ENCODE peak calls at places on chromosomes 16 and 17, in six cellular contexts. One of them, this sample, is unnamed.

GRCh38 chr16:2884041-2884451 is 1.0 kb downstream of the FLYWCH2 start:
- DNase-seq in HFFc6: no peak
- DNase-seq in heart left ventricle: no peak
- DNase-seq in activated T-cell treated with anti-CD3 and anti-CD28 coated beads for 24 hours: no peak
- DNase-seq in AG04449: no peak
- DNase-seq in mesothelial cell of epicardium: no peak
- DNase-seq in this sample: no peak

GRCh38 chr17:6387858-6388257 is 47.1 kb downstream of the AIPL1 start:
- DNase-seq in HFFc6: no peak
- DNase-seq in heart left ventricle: no peak
- DNase-seq in activated T-cell treated with anti-CD3 and anti-CD28 coated beads for 24 hours: no peak
- DNase-seq in AG04449: no peak
- DNase-seq in mesothelial cell of epicardium: no peak
- DNase-seq in this sample: no peak

GRCh38 chr17:19800571-19800970 is 52.5 kb upstream of the ALDH3A1 start:
- DNase-seq in HFFc6: no peak
- DNase-seq in heart left ventricle: no peak
- DNase-seq in activated T-cell treated with anti-CD3 and anti-CD28 coated beads for 24 hours: no peak
- DNase-seq in AG04449: no peak
- DNase-seq in mesothelial cell of epicardium: no peak
- DNase-seq in this sample: no peak

GRCh38 chr16:85164838-85165516 is 52.7 kb upstream of the CIBAR2 start:
- DNase-seq in HFFc6: no peak
- DNase-seq in heart left ventricle: no peak
- DNase-seq in activated T-cell treated with anti-CD3 and anti-CD28 coated beads for 24 hours: no peak
- DNase-seq in AG04449: no peak
- DNase-seq in mesothelial cell of epicardium: no peak
- DNase-seq in this sample: no peak

GRCh38 chr16:53754938-53755910 is 51.3 kb downstream of the FTO start:
- DNase-seq in HFFc6: no peak
- DNase-seq in heart left ventricle: no peak
- DNase-seq in activated T-cell treated with anti-CD3 and anti-CD28 coated beads for 24 hours: no peak
- DNase-seq in AG04449: no peak
- DNase-seq in mesothelial cell of epicardium: no peak
- DNase-seq in this sample: no peak

GRCh38 chr16:85104821-85105391 is 7.4 kb downstream of the CIBAR2 start:
- DNase-seq in HFFc6: no peak
- DNase-seq in heart left ventricle: no peak
- DNase-seq in activated T-cell treated with anti-CD3 and anti-CD28 coated beads for 24 hours: no peak
- DNase-seq in AG04449: no peak
- DNase-seq in mesothelial cell of epicardium: no peak
- DNase-seq in this sample: no peak

GRCh38 chr17:48812001-48812400 is 5.0 kb downstream of the TTLL6 start:
- DNase-seq in HFFc6: no peak
- DNase-seq in heart left ventricle: no peak
- DNase-seq in activated T-cell treated with anti-CD3 and anti-CD28 coated beads for 24 hours: no peak
- DNase-seq in AG04449: no peak
- DNase-seq in mesothelial cell of epicardium: no peak
- DNase-seq in this sample: no peak

GRCh38 chr16:69644790-69645189 is 79.0 kb downstream of the NFAT5 start:
- DNase-seq in HFFc6: no peak
- DNase-seq in heart left ventricle: no peak
- DNase-seq in activated T-cell treated with anti-CD3 and anti-CD28 coated beads for 24 hours: no peak
- DNase-seq in AG04449: no peak
- DNase-seq in mesothelial cell of epicardium: no peak
- DNase-seq in this sample: no peak

GRCh38 chr17:622356-622755 is 92.3 kb downstream of the VPS53 start:
- DNase-seq in HFFc6: peak; percentile 53
- DNase-seq in heart left ventricle: no peak
- DNase-seq in activated T-cell treated with anti-CD3 and anti-CD28 coated beads for 24 hours: no peak
- DNase-seq in AG04449: no peak
- DNase-seq in mesothelial cell of epicardium: no peak
- DNase-seq in this sample: no peak

GRCh38 chr17:69677130-69677529 is 262.6 kb downstream of the MAP2K6 start:
- DNase-seq in HFFc6: no peak
- DNase-seq in heart left ventricle: no peak
- DNase-seq in activated T-cell treated with anti-CD3 and anti-CD28 coated beads for 24 hours: no peak
- DNase-seq in AG04449: no peak
- DNase-seq in mesothelial cell of epicardium: no peak
- DNase-seq in this sample: no peak

GRCh38 chr16:87806608-87807546 is 41.1 kb upstream of the KLHDC4 start:
- DNase-seq in HFFc6: peak; percentile 82
- DNase-seq in heart left ventricle: peak; percentile 77
- DNase-seq in activated T-cell treated with anti-CD3 and anti-CD28 coated beads for 24 hours: peak; percentile 44
- DNase-seq in AG04449: peak; percentile 63
- DNase-seq in mesothelial cell of epicardium: no peak
- DNase-seq in this sample: peak; percentile 94

GRCh38 chr17:81034168-81034777 is 678 bp upstream of the BAIAP2 start:
- DNase-seq in HFFc6: no peak
- DNase-seq in heart left ventricle: peak; percentile 42
- DNase-seq in activated T-cell treated with anti-CD3 and anti-CD28 coated beads for 24 hours: no peak
- DNase-seq in AG04449: no peak
- DNase-seq in mesothelial cell of epicardium: no peak
- DNase-seq in this sample: no peak

GRCh38 chr17:63082952-63083351 is 116.9 kb downstream of the TANC2 start:
- DNase-seq in HFFc6: peak; percentile 56
- DNase-seq in heart left ventricle: no peak
- DNase-seq in activated T-cell treated with anti-CD3 and anti-CD28 coated beads for 24 hours: no peak
- DNase-seq in AG04449: no peak
- DNase-seq in mesothelial cell of epicardium: no peak
- DNase-seq in this sample: no peak

GRCh38 chr16:56477096-56477878 is 25.9 kb downstream of the OGFOD1 start:
- DNase-seq in HFFc6: peak; percentile 81
- DNase-seq in heart left ventricle: no peak
- DNase-seq in activated T-cell treated with anti-CD3 and anti-CD28 coated beads for 24 hours: no peak
- DNase-seq in AG04449: peak; percentile 70
- DNase-seq in mesothelial cell of epicardium: no peak
- DNase-seq in this sample: peak; percentile 74

GRCh38 chr17:80949451-80950421 is 41.9 kb upstream of the CHMP6 start:
- DNase-seq in HFFc6: no peak
- DNase-seq in heart left ventricle: peak; percentile 28
- DNase-seq in activated T-cell treated with anti-CD3 and anti-CD28 coated beads for 24 hours: no peak
- DNase-seq in AG04449: no peak
- DNase-seq in mesothelial cell of epicardium: peak; percentile 10
- DNase-seq in this sample: no peak

GRCh38 chr17:61431594-61432311 is 20.5 kb upstream of the TBX4 start:
- DNase-seq in HFFc6: peak; percentile 72
- DNase-seq in heart left ventricle: no peak
- DNase-seq in activated T-cell treated with anti-CD3 and anti-CD28 coated beads for 24 hours: no peak
- DNase-seq in AG04449: no peak
- DNase-seq in mesothelial cell of epicardium: no peak
- DNase-seq in this sample: no peak

GRCh38 chr17:2683912-2684311 is 27.7 kb downstream of the CLUH start:
- DNase-seq in HFFc6: no peak
- DNase-seq in heart left ventricle: no peak
- DNase-seq in activated T-cell treated with anti-CD3 and anti-CD28 coated beads for 24 hours: no peak
- DNase-seq in AG04449: no peak
- DNase-seq in mesothelial cell of epicardium: no peak
- DNase-seq in this sample: no peak

GRCh38 chr17:73402466-73402865 is 90.7 kb upstream of the CDC42EP4 start:
- DNase-seq in HFFc6: no peak
- DNase-seq in heart left ventricle: no peak
- DNase-seq in activated T-cell treated with anti-CD3 and anti-CD28 coated beads for 24 hours: no peak
- DNase-seq in AG04449: no peak
- DNase-seq in mesothelial cell of epicardium: no peak
- DNase-seq in this sample: no peak

GRCh38 chr16:51994597-51994996 is 552.3 kb downstream of the TOX3 start:
- DNase-seq in HFFc6: peak; percentile 3
- DNase-seq in heart left ventricle: peak; percentile 31
- DNase-seq in activated T-cell treated with anti-CD3 and anti-CD28 coated beads for 24 hours: no peak
- DNase-seq in AG04449: no peak
- DNase-seq in mesothelial cell of epicardium: peak; percentile 36
- DNase-seq in this sample: no peak

GRCh38 chr16:88865742-88866141 is 718 bp downstream of the PABPN1L start:
- DNase-seq in HFFc6: no peak
- DNase-seq in heart left ventricle: peak; percentile 24
- DNase-seq in activated T-cell treated with anti-CD3 and anti-CD28 coated beads for 24 hours: no peak
- DNase-seq in AG04449: no peak
- DNase-seq in mesothelial cell of epicardium: no peak
- DNase-seq in this sample: no peak

GRCh38 chr16:11896776-11897175 is 19.0 kb downstream of the GSPT1 start:
- DNase-seq in HFFc6: peak; percentile 83
- DNase-seq in heart left ventricle: no peak
- DNase-seq in activated T-cell treated with anti-CD3 and anti-CD28 coated beads for 24 hours: no peak
- DNase-seq in AG04449: peak; percentile 68
- DNase-seq in mesothelial cell of epicardium: no peak
- DNase-seq in this sample: peak; percentile 76

GRCh38 chr16:72815348-72816318 is 232.3 kb downstream of the ZFHX3 start:
- DNase-seq in HFFc6: no peak
- DNase-seq in heart left ventricle: no peak
- DNase-seq in activated T-cell treated with anti-CD3 and anti-CD28 coated beads for 24 hours: no peak
- DNase-seq in AG04449: no peak
- DNase-seq in mesothelial cell of epicardium: no peak
- DNase-seq in this sample: no peak

GRCh38 chr17:65409381-65409780 is 152.1 kb downstream of the AXIN2 start:
- DNase-seq in HFFc6: peak; percentile 43
- DNase-seq in heart left ventricle: no peak
- DNase-seq in activated T-cell treated with anti-CD3 and anti-CD28 coated beads for 24 hours: no peak
- DNase-seq in AG04449: peak; percentile 12
- DNase-seq in mesothelial cell of epicardium: no peak
- DNase-seq in this sample: no peak

GRCh38 chr17:77631307-77631706 is 327.2 kb upstream of the TNRC6C start:
- DNase-seq in HFFc6: no peak
- DNase-seq in heart left ventricle: no peak
- DNase-seq in activated T-cell treated with anti-CD3 and anti-CD28 coated beads for 24 hours: no peak
- DNase-seq in AG04449: no peak
- DNase-seq in mesothelial cell of epicardium: no peak
- DNase-seq in this sample: no peak

GRCh38 chr17:69344939-69345338 is 18.0 kb upstream of the ABCA5 start:
- DNase-seq in HFFc6: no peak
- DNase-seq in heart left ventricle: no peak
- DNase-seq in activated T-cell treated with anti-CD3 and anti-CD28 coated beads for 24 hours: no peak
- DNase-seq in AG04449: no peak
- DNase-seq in mesothelial cell of epicardium: no peak
- DNase-seq in this sample: no peak